ENCODE peak calls at places on chromosomes 7 and 10, in five cellular contexts. Z is PC-9, K is mammary epithelial cell, V is neural progenitor cell, J is GM23248. U is an unnamed sample.
A peak's percentile ranks its signal among the peaks of the same experiment; 100 is the strongest.

GRCh38 chr10:110504111-110504735 is 6.5 kb downstream of the DUSP5 start:
- DNase-seq in Z (no peak), K (peak; percentile 52), V (no peak), J (peak; percentile 88), U (no peak)

GRCh38 chr7:146136357-146136875 is 19.8 kb downstream of the CNTNAP2 start:
- DNase-seq in Z (no peak), K (no peak), V (no peak), J (no peak), U (no peak)

GRCh38 chr7:132475669-132476116 is 100.6 kb downstream of the PLXNA4 start:
- DNase-seq in Z (no peak), K (no peak), V (peak; percentile 52), J (no peak), U (no peak)

GRCh38 chr7:39073432-39073831 is 95.7 kb downstream of the POU6F2 start:
- DNase-seq in Z (no peak), K (no peak), V (peak; percentile 71), J (peak; percentile 5), U (no peak)

GRCh38 chr10:47046321-47047126 is 135.3 kb downstream of the PTPN20 start:
- DNase-seq in Z (no peak), K (no peak), V (no peak), J (no peak), U (no peak)

GRCh38 chr7:75596727-75597614 is 104.9 kb downstream of the SPDYE5 start:
- DNase-seq in Z (peak; percentile 43), K (peak; percentile 44), V (no peak), J (peak; percentile 27), U (no peak)

GRCh38 chr10:88989824-88990527 is 622 bp upstream of the FAS start:
- DNase-seq in Z (no peak), K (peak; percentile 72), V (no peak), J (peak; percentile 95), U (no peak)

GRCh38 chr10:107417446-107417845 is 252.9 kb upstream of the SORCS1 start:
- DNase-seq in Z (no peak), K (no peak), V (no peak), J (peak; percentile 46), U (no peak)

GRCh38 chr10:74419491-74420466 is 268.8 kb downstream of the ADK start:
- DNase-seq in Z (no peak), K (peak; percentile 9), V (peak; percentile 68), J (peak; percentile 51), U (no peak)

GRCh38 chr7:81715984-81716588 is 53.8 kb downstream of the HGF start:
- DNase-seq in Z (peak; percentile 12), K (peak; percentile 42), V (peak; percentile 26), J (peak; percentile 43), U (no peak)

GRCh38 chr7:155208681-155209477 is 88.8 kb upstream of the INSIG1 start:
- DNase-seq in Z (peak; percentile 62), K (peak; percentile 61), V (no peak), J (peak; percentile 74), U (no peak)

DNA sequence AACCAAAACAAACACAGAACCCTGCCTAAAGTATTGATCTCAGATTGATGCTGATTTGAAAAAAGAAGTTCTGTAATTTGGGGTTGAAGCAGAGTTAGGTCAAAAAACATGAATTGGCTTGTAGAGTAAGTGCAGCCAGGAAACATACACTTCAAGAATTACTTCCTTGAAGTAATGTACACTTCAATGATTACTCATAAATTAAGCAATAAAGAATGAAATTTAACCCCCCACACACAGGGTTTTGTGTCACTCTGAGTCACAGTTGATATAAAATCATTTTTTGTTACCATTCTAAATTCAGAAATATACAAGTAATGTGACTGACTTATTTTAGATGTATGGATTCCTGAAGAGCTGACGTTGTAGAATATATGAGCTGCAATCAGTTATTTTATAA is 622.2 kb downstream of the POM121L12 start:
- DNase-seq in Z (no peak), K (peak; percentile 11), V (no peak), J (no peak), U (no peak)
- H3K27ac ChIP-seq in Z (no peak overlapping the region), K (no peak overlapping the region), V (no peak overlapping the region), J (no peak overlapping the region), U (no peak overlapping the region)

GRCh38 chr10:69579661-69580060 is 6.4 kb upstream of the NEUROG3 start:
- DNase-seq in Z (no peak), K (no peak), V (no peak), J (no peak), U (no peak)
- TF ChIP-seq EZH2 in Z (no peak), K (no peak), V (no peak), J (no peak), U (no peak)

GRCh38 chr10:10513067-10513466 is 504.6 kb upstream of the CELF2 start:
- DNase-seq in Z (no peak), K (no peak), V (no peak), J (no peak), U (no peak)

GRCh38 chr10:10516731-10517130 is 500.9 kb upstream of the CELF2 start:
- DNase-seq in Z (no peak), K (no peak), V (no peak), J (no peak), U (no peak)

GRCh38 chr10:10517866-10518265 is 499.8 kb upstream of the CELF2 start:
- DNase-seq in Z (no peak), K (no peak), V (no peak), J (no peak), U (no peak)

GRCh38 chr10:10514790-10515189 is 502.9 kb upstream of the CELF2 start:
- DNase-seq in Z (no peak), K (no peak), V (no peak), J (no peak), U (no peak)

DNA sequence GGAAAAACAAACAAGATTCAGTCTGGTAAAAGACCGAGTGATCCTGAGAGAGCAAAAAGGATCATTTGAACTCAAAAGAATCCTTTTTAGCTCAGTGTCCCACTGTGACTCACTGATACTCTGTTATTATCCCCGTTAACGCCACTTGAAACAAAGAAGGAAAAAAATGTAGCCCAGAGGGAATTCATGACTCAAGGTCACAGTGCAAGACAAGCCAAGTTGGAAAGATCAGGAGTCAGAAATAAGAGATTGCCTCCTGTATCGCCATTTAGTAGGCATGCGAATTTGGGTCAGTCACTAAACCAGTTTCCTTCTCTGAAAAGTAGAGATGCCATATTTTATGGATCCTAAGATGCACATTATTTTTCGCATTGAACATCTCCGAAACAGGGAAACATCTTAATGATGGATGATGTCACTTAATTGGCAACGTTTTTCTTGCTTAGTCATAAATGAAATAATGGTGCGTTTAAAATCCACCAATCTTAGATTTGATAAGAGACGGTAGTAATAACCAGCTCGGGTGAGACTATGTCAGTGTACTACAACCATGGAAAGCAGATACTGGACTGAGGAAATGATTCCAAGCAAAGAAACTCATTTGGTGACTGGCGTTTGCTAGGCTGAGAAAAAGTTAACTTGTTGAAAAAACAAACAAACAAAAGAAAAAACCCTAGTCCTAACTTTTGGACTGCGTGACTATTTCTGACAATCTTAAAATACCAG is 502.0 kb upstream of the CELF2 start:
- DNase-seq in Z (no peak), K (no peak), V (no peak), J (peak; percentile 53), U (no peak)
- H3K27ac ChIP-seq in Z (no peak overlapping the region), K (no peak overlapping the region), V (no peak overlapping the region), J (no peak overlapping the region), U (no peak overlapping the region)

GRCh38 chr7:1253591-1254207 is 21.0 kb downstream of the UNCX start:
- DNase-seq in Z (no peak), K (no peak), V (no peak), J (no peak), U (no peak)

GRCh38 chr7:1255817-1256340 is 23.2 kb downstream of the UNCX start:
- DNase-seq in Z (no peak), K (no peak), V (no peak), J (no peak), U (no peak)

GRCh38 chr7:1256621-1257020 is 23.9 kb downstream of the UNCX start:
- DNase-seq in Z (no peak), K (no peak), V (no peak), J (no peak), U (no peak)

GRCh38 chr7:1254281-1255082 is 21.8 kb downstream of the UNCX start:
- DNase-seq in Z (no peak), K (no peak), V (no peak), J (no peak), U (no peak)

DNA sequence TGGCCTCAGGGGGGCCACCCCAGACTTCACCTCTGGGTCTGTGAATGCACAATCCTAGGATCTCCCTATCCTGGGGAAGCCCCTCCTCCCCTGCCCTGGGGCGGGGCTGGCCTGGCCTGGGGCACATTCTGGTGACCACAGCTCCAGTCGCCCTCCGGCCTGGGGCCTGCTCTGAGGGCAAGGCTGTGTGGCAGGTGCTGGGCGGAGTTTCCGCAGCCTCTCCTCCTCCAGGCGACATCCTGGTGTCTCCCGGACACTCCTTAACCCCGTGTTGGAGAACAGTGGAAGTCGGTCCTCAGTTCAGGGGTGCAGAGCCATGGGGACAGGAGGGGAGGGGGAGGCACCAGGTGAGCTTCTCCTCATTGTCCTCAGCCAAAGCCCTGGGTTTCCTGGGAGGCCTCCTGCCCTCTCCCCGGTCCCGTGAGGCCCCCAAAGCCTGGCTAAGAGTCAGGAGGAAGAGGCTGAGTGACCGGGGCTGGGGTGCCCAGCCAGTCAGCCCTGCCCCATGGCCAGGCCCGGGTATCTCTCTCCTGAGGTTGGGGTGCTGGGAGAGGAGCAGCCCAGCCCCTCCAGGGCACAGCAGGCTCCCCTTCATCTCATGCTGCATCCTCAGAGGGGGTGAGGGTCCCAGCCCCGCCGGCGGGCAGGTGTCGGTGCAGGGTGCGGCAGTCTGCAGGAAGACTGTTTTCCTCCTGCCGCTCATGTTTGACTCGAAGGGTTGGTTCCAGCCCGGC is 22.6 kb downstream of the UNCX start:
- DNase-seq in Z (peak; percentile 29), K (no peak), V (peak; percentile 44), J (no peak), U (no peak)
- TF ChIP-seq EZH2 in Z (no peak), K (peak; percentile 56), V (no peak), J (no peak), U (no peak)

GRCh38 chr7:151504715-151505326 is 14.9 kb downstream of the RHEB start:
- DNase-seq in Z (no peak), K (no peak), V (no peak), J (no peak), U (no peak)
- H3K27ac ChIP-seq in Z (peak overlapping the region; percentile 71), K (no peak overlapping the region), V (no peak overlapping the region), J (no peak overlapping the region), U (no peak overlapping the region)

GRCh38 chr10:49610015-49610734 is at the start of gene SLC18A3:
- DNase-seq in Z (no peak), K (no peak), V (peak; percentile 71), J (no peak), U (no peak)
- TF ChIP-seq EZH2 in Z (no peak), K (no peak), V (no peak), J (peak; percentile 83), U (no peak)

GRCh38 chr10:607545-608196 is 81.8 kb downstream of the DIP2C start:
- DNase-seq in Z (no peak), K (no peak), V (no peak), J (no peak), U (no peak)
- H3K27ac ChIP-seq in Z (no peak overlapping the region), K (no peak overlapping the region), V (no peak overlapping the region), J (no peak overlapping the region), U (no peak overlapping the region)

GRCh38 chr10:69800109-69800508 is 1.6 kb upstream of the COL13A1 start:
- DNase-seq in Z (peak; percentile 49), K (peak; percentile 48), V (peak; percentile 84), J (peak; percentile 77), U (peak; percentile 5)
- TF ChIP-seq EZH2 in Z (no peak), K (no peak), V (no peak), J (no peak), U (no peak)